ENCODE peak calls at places on chromosomes 1 and 21, in seven cellular contexts. E, P, Z, S, L, R and U are unnamed samples.

GRCh38 chr1:30907641-30908445 is 715 bp downstream of the SDC3 start:
- DNase-seq in E (no peak), P (no peak), Z (no peak), S (peak; percentile 46), L (no peak), R (no peak), U (no peak)

GRCh38 chr1:240192851-240193250 is 101.2 kb downstream of the FMN2 start:
- DNase-seq in E (no peak), P (no peak), Z (no peak), S (no peak), L (no peak), R (no peak), U (no peak)

GRCh38 chr1:45585496-45586075 is 1.7 kb downstream of the NASP start:
- DNase-seq in E (no peak), P (no peak), Z (no peak), S (no peak), L (no peak), R (no peak), U (peak; percentile 13)

GRCh38 chr1:38071530-38072266 is 25.1 kb upstream of the POU3F1 start:
- DNase-seq in E (peak; percentile 58), P (no peak), Z (peak; percentile 66), S (no peak), L (peak; percentile 47), R (no peak), U (peak; percentile 60)

GRCh38 chr21:46229133-46229922 is 754 bp upstream of the LSS start:
- DNase-seq in E (peak; percentile 59), P (no peak), Z (peak; percentile 30), S (no peak), L (no peak), R (peak; percentile 56), U (peak; percentile 83)

GRCh38 chr1:204206121-204206520 is 7.7 kb downstream of the GOLT1A start:
- DNase-seq in E (no peak), P (no peak), Z (peak; percentile 24), S (no peak), L (peak; percentile 44), R (no peak), U (no peak)

GRCh38 chr1:31637915-31638673 is 6.6 kb downstream of the PEF1 start:
- DNase-seq in E (no peak), P (no peak), Z (no peak), S (no peak), L (no peak), R (no peak), U (no peak)

GRCh38 chr21:30395731-30396130 is at the start of gene KRTAP13-1:
- DNase-seq in E (no peak), P (no peak), Z (no peak), S (no peak), L (no peak), R (no peak), U (no peak)

GRCh38 chr1:33277488-33278084 is 21.3 kb downstream of the ZNF362 start:
- DNase-seq in E (no peak), P (no peak), Z (no peak), S (no peak), L (no peak), R (no peak), U (no peak)

GRCh38 chr1:85599076-85599491 is 18.5 kb downstream of the CCN1 start:
- DNase-seq in E (no peak), P (no peak), Z (no peak), S (no peak), L (peak; percentile 3), R (no peak), U (no peak)

GRCh38 chr1:39107891-39108290 is 81.7 kb downstream of the NDUFS5 start:
- DNase-seq in E (no peak), P (no peak), Z (no peak), S (no peak), L (peak; percentile 36), R (no peak), U (no peak)

GRCh38 chr1:171990371-171990770 is 149.1 kb downstream of the DNM3 start:
- DNase-seq in E (no peak), P (no peak), Z (no peak), S (no peak), L (no peak), R (no peak), U (no peak)

GRCh38 chr1:192263436-192263835 is 53.4 kb upstream of the RGS21 start:
- DNase-seq in E (no peak), P (no peak), Z (no peak), S (no peak), L (peak; percentile 7), R (no peak), U (no peak)

GRCh38 chr1:212973899-212974298 is 23.6 kb downstream of the VASH2 start:
- DNase-seq in E (no peak), P (no peak), Z (no peak), S (no peak), L (no peak), R (no peak), U (no peak)

GRCh38 chr21:36744560-36745231 is 45.8 kb downstream of the SIM2 start:
- DNase-seq in E (no peak), P (peak; percentile 46), Z (no peak), S (peak; percentile 27), L (no peak), R (no peak), U (no peak)

GRCh38 chr1:32536764-32537163 is 2.5 kb upstream of the ZBTB8A start:
- DNase-seq in E (no peak), P (no peak), Z (no peak), S (no peak), L (no peak), R (no peak), U (no peak)

GRCh38 chr1:31181515-31182343 is 58.0 kb downstream of the NKAIN1 start:
- DNase-seq in E (peak; percentile 60), P (peak; percentile 73), Z (peak; percentile 87), S (peak; percentile 26), L (peak; percentile 47), R (peak; percentile 54), U (no peak)

GRCh38 chr1:22808186-22808845 is 97.7 kb downstream of the EPHB2 start:
- DNase-seq in E (no peak), P (no peak), Z (no peak), S (no peak), L (peak; percentile 86), R (no peak), U (peak; percentile 94)

GRCh38 chr1:9066945-9067807 is 2.3 kb downstream of the SLC2A5 start:
- DNase-seq in E (peak; percentile 26), P (peak; percentile 73), Z (no peak), S (no peak), L (peak; percentile 95), R (no peak), U (no peak)

GRCh38 chr1:36295390-36295789 is 10.8 kb upstream of the SH3D21 start:
- DNase-seq in E (no peak), P (no peak), Z (no peak), S (no peak), L (no peak), R (no peak), U (no peak)